ENCODE peak calls at places on chromosome 16, in seven cellular contexts. I is bronchial epithelial cell, Y is GF-D8, U is NCI-H2081, D is KG1, X is ovary, L is GM10248. A is an unnamed sample.

GRCh38 chr16:57354311-57354710 is 4.3 kb upstream of the CCL22 start:
- DNase-seq in U (no peak), D (no peak), Y (no peak), L (no peak), X (no peak), I (no peak), A (no peak)

GRCh38 chr16:88759245-88759975 is 25.6 kb downstream of the PIEZO1 start:
- DNase-seq in X (peak), U (no peak), Y (no peak), D (no peak), L (no peak), I (no peak), A (no peak)

GRCh38 chr16:14321542-14321941 is 250.4 kb downstream of the MRTFB start:
- DNase-seq in D (no peak), X (peak), Y (no peak), I (no peak), U (no peak), L (no peak), A (no peak)

GRCh38 chr16:85227924-85228462 is 115.7 kb upstream of the CIBAR2 start:
- DNase-seq in L (peak), U (no peak), X (no peak), I (peak), Y (no peak), D (no peak), A (peak)

GRCh38 chr16:912684-913613 is 57.8 kb downstream of the LMF1 start:
- DNase-seq in U (no peak), X (no peak), I (no peak), Y (no peak), D (no peak), L (no peak), A (no peak)

GRCh38 chr16:80027007-80027965 is 426.7 kb upstream of the MAF start:
- DNase-seq in D (no peak), Y (no peak), U (no peak), I (peak), L (peak), X (peak), A (no peak)

GRCh38 chr16:54164789-54165173 is 121.8 kb downstream of the IRX3 start:
- DNase-seq in X (no peak), D (no peak), L (no peak), Y (no peak), U (no peak), I (no peak), A (no peak)

GRCh38 chr16:72995151-72995881 is 52.6 kb downstream of the ZFHX3 start:
- DNase-seq in D (no peak), I (no peak), U (no peak), X (no peak), Y (no peak), L (no peak), A (no peak)

GRCh38 chr16:23182206-23182674 is 305 bp upstream of the SCNN1G start:
- DNase-seq in D (peak), I (peak), U (peak), L (peak), X (peak), Y (peak), A (peak)

GRCh38 chr16:27334874-27335273 is 21.1 kb downstream of the IL4R start:
- DNase-seq in L (no peak), I (no peak), D (no peak), U (no peak), Y (no peak), X (no peak), A (no peak)

GRCh38 chr16:49466881-49467280 is 93.3 kb downstream of the C16orf78 start:
- DNase-seq in I (no peak), D (no peak), X (no peak), U (no peak), L (no peak), Y (no peak), A (no peak)

GRCh38 chr16:71840052-71840451 is 5.7 kb upstream of the ATXN1L start:
- DNase-seq in L (no peak), X (no peak), I (no peak), Y (no peak), D (no peak), U (no peak), A (no peak)

GRCh38 chr16:89924925-89925307 is 1.8 kb downstream of the TUBB3 start:
- DNase-seq in L (no peak), U (no peak), Y (no peak), D (no peak), X (no peak), I (no peak), A (no peak)

GRCh38 chr16:962366-962765 is 8.4 kb downstream of the LMF1 start:
- DNase-seq in X (no peak), Y (no peak), D (no peak), L (no peak), U (no peak), I (no peak), A (no peak)

GRCh38 chr16:72760581-72760980 is 287.3 kb downstream of the ZFHX3 start:
- DNase-seq in Y (no peak), X (no peak), L (no peak), D (no peak), U (no peak), I (no peak), A (no peak)

GRCh38 chr16:65698943-65699342 is 577.1 kb upstream of the CDH11 start:
- DNase-seq in I (no peak), Y (no peak), X (peak), L (no peak), D (no peak), U (no peak), A (no peak)

GRCh38 chr16:52283018-52283417 is 263.9 kb downstream of the TOX3 start:
- DNase-seq in I (no peak), Y (no peak), L (no peak), X (no peak), U (no peak), D (no peak), A (no peak)

GRCh38 chr16:78563905-78564304 is 464.5 kb downstream of the WWOX start:
- DNase-seq in L (no peak), I (peak), U (peak), X (no peak), Y (no peak), D (no peak), A (no peak)

GRCh38 chr16:5841934-5842333 is 744.3 kb upstream of the EEF2KMT start:
- DNase-seq in X (no peak), U (no peak), D (no peak), I (peak), Y (no peak), L (no peak), A (no peak)

GRCh38 chr16:89598199-89598598 is 15.2 kb upstream of the DPEP1 start:
- DNase-seq in L (no peak), I (no peak), X (no peak), Y (no peak), U (no peak), D (no peak), A (no peak)

GRCh38 chr16:6725634-6726331 is 606.9 kb upstream of the RBFOX1 start:
- DNase-seq in D (peak), L (no peak), X (no peak), U (no peak), Y (no peak), I (no peak), A (no peak)

GRCh38 chr16:87698676-87699179 is 67.1 kb downstream of the KLHDC4 start:
- DNase-seq in I (no peak), X (no peak), L (peak), Y (no peak), D (no peak), U (no peak), A (peak)

GRCh38 chr16:5490499-5490898 is 392.9 kb upstream of the EEF2KMT start:
- DNase-seq in Y (no peak), I (no peak), L (peak), D (peak), X (no peak), U (no peak), A (peak)

GRCh38 chr16:86457621-86458456 is 52.5 kb upstream of the FOXF1 start:
- DNase-seq in L (no peak), Y (no peak), U (no peak), I (no peak), X (no peak), D (no peak), A (no peak)

GRCh38 chr16:12356622-12357365 is 380.3 kb downstream of the SNX29 start:
- DNase-seq in L (no peak), I (no peak), X (no peak), Y (no peak), D (no peak), U (peak), A (no peak)

GRCh38 chr16:80619824-80620223 is 79.0 kb downstream of the DYNLRB2 start:
- DNase-seq in Y (no peak), L (no peak), I (peak), D (no peak), X (no peak), U (no peak), A (no peak)

GRCh38 chr16:50635505-50636392 is 45.4 kb downstream of the SNX20 start:
- DNase-seq in I (no peak), L (no peak), D (no peak), Y (no peak), X (no peak), U (no peak), A (peak)

GRCh38 chr16:88602091-88602490 is 31.9 kb downstream of the ZC3H18 start:
- DNase-seq in D (no peak), Y (no peak), L (no peak), I (no peak), X (no peak), U (no peak), A (no peak)

GRCh38 chr16:71645450-71645849 is 19.5 kb downstream of the MARVELD3 start:
- DNase-seq in Y (no peak), L (peak), D (no peak), U (peak), X (no peak), I (peak), A (peak)

GRCh38 chr16:89357055-89357454 is 133.3 kb downstream of the ANKRD11 start:
- DNase-seq in L (no peak), U (no peak), D (no peak), X (peak), Y (no peak), I (peak), A (no peak)

GRCh38 chr16:15907863-15908478 is 19.6 kb upstream of the CEP20 start:
- DNase-seq in Y (no peak), X (peak), D (no peak), I (peak), U (no peak), L (peak), A (peak)

GRCh38 chr16:10661236-10661635 is 33.5 kb downstream of the TEKT5 start:
- DNase-seq in Y (no peak), L (no peak), D (no peak), U (no peak), I (no peak), X (no peak), A (no peak)

GRCh38 chr16:67977469-67978227 is 2.7 kb downstream of the DPEP3 start:
- DNase-seq in U (no peak), L (no peak), Y (no peak), D (no peak), I (no peak), X (no peak), A (no peak)

GRCh38 chr16:88566158-88566557 is 4.0 kb upstream of the ZC3H18 start:
- DNase-seq in Y (no peak), L (no peak), X (no peak), I (peak), U (no peak), D (no peak), A (no peak)

A was measured in GM20000.